ENCODE peak calls at places on chromosomes 1 and 21, in four cellular contexts. T is uterus, J is mammary epithelial cell, U is Panc1. L is an unnamed sample.

GRCh38 chr1:155219592-155220031 is 11.1 kb downstream of the MTX1 start:
- DNase-seq in T (no peak), J (no peak), U (no peak), L (no peak)

GRCh38 chr21:27244356-27244755 is 277.5 kb upstream of the ADAMTS5 start:
- DNase-seq in T (no peak), J (no peak), U (no peak), L (no peak)

GRCh38 chr1:82319526-82319925 is 518.8 kb downstream of the ADGRL2 start:
- DNase-seq in T (no peak), J (no peak), U (no peak), L (no peak)

GRCh38 chr1:19222573-19222972 is 12.5 kb upstream of the UBR4 start:
- DNase-seq in T (no peak), J (no peak), U (no peak), L (no peak)

GRCh38 chr1:119294199-119294598 is 74.4 kb upstream of the HAO2 start:
- DNase-seq in T (no peak), J (no peak), U (no peak), L (no peak)

GRCh38 chr1:226506921-226507320 is 41.6 kb upstream of the STUM start:
- DNase-seq in T (no peak), J (no peak), U (no peak), L (no peak)

GRCh38 chr1:34682452-34683223 is 72.2 kb upstream of the GJB5 start:
- DNase-seq in T (no peak), J (no peak), U (no peak), L (no peak)

GRCh38 chr21:41900401-41900800 is 21.3 kb upstream of the PRDM15 start:
- DNase-seq in T (no peak), J (no peak), U (no peak), L (no peak)

GRCh38 chr1:10776206-10776905 is 20.1 kb downstream of the CASZ1 start:
- DNase-seq in T (no peak), J (no peak), U (no peak), L (peak; percentile 30)

GRCh38 chr1:88228153-88228552 is 455.9 kb upstream of the PKN2 start:
- DNase-seq in T (no peak), J (no peak), U (no peak), L (no peak)

GRCh38 chr1:219472596-219472995 is 140.3 kb downstream of the ZC3H11B start:
- DNase-seq in T (no peak), J (no peak), U (no peak), L (no peak)

GRCh38 chr1:153742411-153743142 is 14.7 kb downstream of the INTS3 start:
- DNase-seq in T (no peak), J (no peak), U (no peak), L (no peak)

GRCh38 chr1:168939131-168939946 is 167.2 kb upstream of the ATP1B1 start:
- DNase-seq in T (no peak), J (no peak), U (no peak), L (no peak)

GRCh38 chr1:92857817-92858216 is 26.0 kb downstream of the RPL5 start:
- DNase-seq in T (no peak), J (no peak), U (no peak), L (no peak)

GRCh38 chr1:78606274-78606673 is 14.0 kb upstream of the IFI44L start:
- DNase-seq in T (no peak), J (no peak), U (no peak), L (no peak)

GRCh38 chr1:60345621-60346020 is 272.1 kb upstream of the C1orf87 start:
- DNase-seq in T (no peak), J (no peak), U (no peak), L (no peak)

GRCh38 chr1:22349302-22350043 is 102.2 kb upstream of the ZBTB40 start:
- DNase-seq in T (no peak), J (no peak), U (no peak), L (no peak)

GRCh38 chr21:37159053-37159776 is 86.2 kb downstream of the TTC3 start:
- DNase-seq in T (no peak), J (no peak), U (no peak), L (no peak)

GRCh38 chr1:53541761-53542550 is 82.8 kb downstream of the DMRTB1 start:
- DNase-seq in T (peak; percentile 83), J (no peak), U (no peak), L (peak; percentile 32)

GRCh38 chr1:207282049-207282448 is 39.4 kb upstream of the CD55 start:
- DNase-seq in T (no peak), J (peak; percentile 15), U (no peak), L (no peak)

GRCh38 chr21:26112127-26112742 is 58.3 kb downstream of the APP start:
- DNase-seq in T (no peak), J (no peak), U (no peak), L (no peak)

GRCh38 chr1:54945393-54945936 is 35.0 kb upstream of the TMEM61 start:
- DNase-seq in T (no peak), J (peak; percentile 76), U (no peak), L (peak; percentile 49)

GRCh38 chr1:210726621-210727020 is 397.9 kb downstream of the HHAT start:
- DNase-seq in T (no peak), J (peak; percentile 28), U (no peak), L (no peak)

GRCh38 chr1:18347559-18347958 is 133.2 kb upstream of the KLHDC7A start:
- DNase-seq in T (no peak), J (no peak), U (no peak), L (no peak)

GRCh38 chr1:160813215-160813614 is 17.2 kb downstream of the LY9 start:
- DNase-seq in T (no peak), J (peak; percentile 92), U (no peak), L (no peak)

GRCh38 chr1:8152731-8153702 is 126.9 kb upstream of the ERRFI1 start:
- DNase-seq in T (no peak), J (no peak), U (no peak), L (peak; percentile 8)

GRCh38 chr1:169595764-169596711 is 9.8 kb upstream of the F5 start:
- DNase-seq in T (no peak), J (peak; percentile 57), U (no peak), L (no peak)

GRCh38 chr1:150006881-150007401 is 3.6 kb downstream of the OTUD7B start:
- DNase-seq in T (no peak), J (peak; percentile 43), U (no peak), L (no peak)

GRCh38 chr21:28833181-28833580 is 159.5 kb downstream of the LTN1 start:
- DNase-seq in T (no peak), J (peak; percentile 21), U (no peak), L (no peak)

GRCh38 chr1:158179301-158180041 is 1.2 kb upstream of the CD1D start:
- DNase-seq in T (no peak), J (no peak), U (no peak), L (no peak)

GRCh38 chr21:42758721-42759593 is 105.5 kb downstream of the PDE9A start:
- DNase-seq in T (no peak), J (no peak), U (no peak), L (peak; percentile 16)

GRCh38 chr21:44375686-44376320 is 22.4 kb downstream of the TRPM2 start:
- DNase-seq in T (no peak), J (no peak), U (no peak), L (no peak)

GRCh38 chr1:52867060-52867845 is 24.7 kb downstream of the ZYG11A start:
- DNase-seq in T (no peak), J (no peak), U (no peak), L (no peak)

GRCh38 chr1:209650454-209650853 is 1.8 kb downstream of the LAMB3 start:
- DNase-seq in T (no peak), J (peak; percentile 17), U (no peak), L (no peak)
- H3K4me3 ChIP-seq in T (no peak overlapping the region), J (peak overlapping the region; percentile 71), U (no peak overlapping the region), L (no peak overlapping the region)

DNA sequence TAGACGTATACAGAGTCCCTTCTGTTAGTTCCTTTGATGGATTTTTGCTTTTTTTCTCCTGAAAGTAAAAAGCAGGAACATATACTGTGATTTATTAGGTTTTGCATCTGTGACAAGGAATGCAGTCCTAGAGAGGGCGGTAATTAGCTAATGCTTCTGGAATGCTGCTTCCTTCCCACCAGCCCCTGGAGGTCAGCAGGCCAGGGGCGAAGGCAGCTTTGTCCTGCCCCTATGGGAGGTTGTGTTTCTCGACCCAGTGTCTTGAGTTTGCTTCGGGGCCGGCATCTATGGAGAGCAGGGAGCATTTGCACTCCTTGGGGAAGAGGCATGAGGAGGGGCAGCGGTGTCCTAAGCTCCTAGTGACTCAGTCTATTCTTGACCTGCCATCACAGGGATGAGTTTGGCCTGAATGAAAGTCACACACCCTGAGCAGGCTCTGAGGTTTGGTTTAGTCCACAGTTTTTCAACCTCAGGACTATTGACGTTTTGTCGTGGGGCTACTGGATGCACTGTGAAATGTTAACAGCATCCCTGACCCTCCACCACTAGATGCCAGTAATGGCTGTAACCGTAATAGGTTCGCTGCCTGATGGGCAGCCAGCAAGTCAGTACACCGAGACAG is 85.0 kb upstream of the KCNJ15 start:
- DNase-seq in T (no peak), J (no peak), U (no peak), L (no peak)
- TF ChIP-seq CTCF in T (no peak), J (peak; percentile 20), U (peak; percentile 13), L (no peak)

GRCh38 chr1:16915627-16915973 is 6.1 kb upstream of the CROCC start:
- DNase-seq in T (no peak), J (no peak), U (no peak), L (no peak)

GRCh38 chr1:16907870-16908758 is 12.3 kb downstream of the RNU1-2 start:
- DNase-seq in T (no peak), J (no peak), U (no peak), L (no peak)

GRCh38 chr1:16913616-16913865 is 8.2 kb upstream of the CROCC start:
- DNase-seq in T (no peak), J (no peak), U (no peak), L (no peak)

GRCh38 chr1:16918371-16918770 is 3.4 kb upstream of the CROCC start:
- DNase-seq in T (no peak), J (no peak), U (no peak), L (peak; percentile 32)

DNA sequence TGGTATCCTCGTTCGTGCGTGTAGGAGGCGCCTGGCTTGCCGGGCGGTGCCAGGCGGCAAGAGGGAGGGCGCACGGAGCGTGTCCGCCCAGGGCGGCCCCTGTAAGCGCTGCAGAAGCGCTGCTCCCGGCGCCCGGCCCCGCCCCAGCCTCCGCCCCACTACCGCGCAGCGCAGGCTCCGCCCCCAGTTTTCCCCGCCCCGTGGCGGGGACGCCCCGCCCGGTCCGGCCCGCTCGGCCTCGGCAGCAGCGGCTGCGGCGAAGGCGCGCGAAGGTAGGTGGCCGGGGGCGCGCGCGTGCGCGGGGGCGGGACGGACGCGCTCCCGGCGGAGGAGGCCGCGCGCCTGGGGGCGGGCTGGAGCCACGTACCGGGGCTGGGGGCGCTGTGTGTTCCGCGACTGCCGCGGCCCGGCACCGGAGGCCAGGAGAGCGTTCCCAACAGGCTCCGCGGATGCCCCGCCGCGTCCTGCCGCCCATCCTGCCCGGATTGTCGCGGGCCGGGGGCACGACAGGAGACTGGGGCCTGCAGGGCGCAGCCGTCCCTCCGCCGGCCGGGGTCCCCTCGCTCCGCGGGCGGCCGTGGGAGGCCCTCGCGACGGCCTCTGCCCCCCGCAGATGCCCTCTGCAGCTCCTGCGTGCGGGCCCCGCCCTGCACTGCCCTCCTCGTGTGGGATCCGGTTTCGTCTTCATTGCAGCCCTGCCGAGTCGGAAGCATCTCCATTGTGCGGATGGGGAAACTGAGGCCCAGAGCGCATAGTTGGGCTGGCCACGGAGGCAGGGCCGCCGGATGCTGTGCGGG is 7.7 kb upstream of the CROCC start:
- DNase-seq in T (peak; percentile 92), J (peak; percentile 90), U (no peak), L (peak; percentile 94)
- H3K27ac ChIP-seq in T (peak overlapping the region; percentile 89), J (peak overlapping the region; percentile 22), U (peak overlapping the region; percentile 81), L (peak overlapping the region; percentile 84)

DNA sequence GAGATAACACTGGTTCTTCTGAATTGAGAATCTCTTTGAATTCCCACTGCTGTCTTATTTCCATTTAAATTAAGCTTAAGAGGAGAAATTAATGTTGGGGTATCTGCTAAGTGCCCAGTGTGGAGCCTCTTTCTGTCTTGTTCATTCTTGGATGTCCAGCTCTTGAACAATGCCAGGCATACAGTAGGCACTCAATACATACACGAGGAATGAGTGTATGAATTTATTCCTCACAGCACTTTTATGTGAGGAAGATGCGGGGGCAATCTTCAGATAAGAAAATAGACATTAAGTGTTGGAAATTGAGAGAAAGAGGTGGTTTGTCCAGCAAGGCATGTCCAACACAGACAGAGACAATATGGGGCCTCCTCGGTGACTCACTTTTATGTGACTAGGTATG is 11.8 kb upstream of the ATF3 start:
- DNase-seq in T (no peak), J (no peak), U (no peak), L (no peak)
- H3K4me3 ChIP-seq in T (no peak overlapping the region), J (peak overlapping the region; percentile 5), U (no peak overlapping the region), L (no peak overlapping the region)

L was measured in lower lobe of right lung.